ENCODE peak calls at places on chromosomes 5 and 9, in six cellular contexts. U, L, A, S, V and O are unnamed samples. For H3K4me1 and H3K9me3, the result is how much of the 10 kb centered on the place peaks cover.

GRCh38 chr5:68033961-68034581 is 181.5 kb upstream of the PIK3R1 start:
- DNase-seq in U (peak), S (no peak), L (no peak), V (no peak), A (no peak), O (no peak)

GRCh38 chr9:122179690-122180074 is 20.0 kb downstream of the MORN5 start:
- DNase-seq in V (no peak), L (no peak), A (no peak), S (no peak), U (no peak), O (no peak)

GRCh38 chr5:178640331-178641045 is 13.6 kb upstream of the CLK4 start:
- DNase-seq in L (no peak), V (no peak), A (no peak), S (no peak), U (no peak), O (no peak)

GRCh38 chr5:125725686-125726085 is 697.5 kb upstream of the GRAMD2B start:
- DNase-seq in S (no peak), L (no peak), A (no peak), U (no peak), V (no peak), O (no peak)

GRCh38 chr9:115234094-115234493 is 116.1 kb upstream of the TNC start:
- DNase-seq in S (no peak), A (no peak), V (no peak), U (no peak), L (no peak), O (no peak)

GRCh38 chr9:121972501-121972981 is 120.6 kb downstream of the TTLL11 start:
- DNase-seq in L (no peak), V (no peak), A (no peak), S (peak), U (no peak), O (no peak)

GRCh38 chr9:34957492-34958410 is at the start of gene PHF24:
- DNase-seq in U (no peak), S (no peak), L (peak), A (peak), V (peak), O (no peak)

GRCh38 chr5:132425009-132425937 is 55.8 kb downstream of the SLC22A5 start:
- DNase-seq in U (no peak), S (no peak), A (peak), L (no peak), V (no peak), O (no peak)

GRCh38 chr9:129487658-129488483 is 133.0 kb downstream of the C9orf50 start:
- DNase-seq in L (peak), U (peak), S (no peak), A (no peak), V (no peak), O (no peak)

GRCh38 chr9:93254806-93255519 is 71.0 kb downstream of the WNK2 start:
- DNase-seq in L (no peak), S (peak), A (peak), V (no peak), U (no peak), O (no peak)

GRCh38 chr5:137506296-137506695 is 7.2 kb upstream of the SPOCK1 start:
- DNase-seq in S (no peak), V (no peak), A (no peak), L (peak), U (no peak), O (no peak)

GRCh38 chr5:44385236-44385940 is 3.8 kb downstream of the FGF10 start:
- DNase-seq in S (no peak), A (no peak), U (no peak), V (no peak), L (no peak), O (no peak)

GRCh38 chr5:124655211-124655880 is 91.1 kb downstream of the ZNF608 start:
- DNase-seq in A (no peak), V (no peak), U (no peak), S (no peak), L (no peak), O (no peak)

GRCh38 chr9:89874351-89875321 is 269.8 kb downstream of the GADD45G start:
- DNase-seq in V (no peak), A (no peak), L (peak), S (peak), U (peak), O (no peak)

GRCh38 chr5:78288246-78288645 is 6.3 kb downstream of the AP3B1 start:
- DNase-seq in A (no peak), L (no peak), S (no peak), V (no peak), U (no peak), O (no peak)

GRCh38 chr5:142931896-142932686 is 161.9 kb downstream of the ARHGAP26 start:
- DNase-seq in V (no peak), S (no peak), A (no peak), L (no peak), U (peak), O (no peak)

GRCh38 chr5:131068893-131069643 is 96.0 kb downstream of the HINT1 start:
- DNase-seq in A (peak), U (no peak), V (no peak), S (no peak), L (no peak), O (no peak)

GRCh38 chr5:13783731-13784130 is 160.8 kb downstream of the DNAH5 start:
- DNase-seq in U (no peak), L (no peak), S (no peak), V (no peak), A (no peak), O (no peak)

GRCh38 chr9:117744856-117745389 is 40.7 kb downstream of the TLR4 start:
- DNase-seq in V (peak), U (peak), L (peak), A (no peak), S (peak), O (no peak)

GRCh38 chr5:134506054-134507039 is 19.1 kb upstream of the JADE2 start:
- DNase-seq in L (peak), U (peak), A (no peak), S (peak), V (no peak), O (no peak)

GRCh38 chr9:115777610-115778009 is 376.0 kb upstream of the PAPPA start:
- DNase-seq in V (no peak), A (no peak), U (no peak), L (no peak), S (no peak), O (no peak)

GRCh38 chr9:95127249-95128176 is 190.0 kb downstream of the FANCC start:
- DNase-seq in S (peak), L (peak), A (peak), V (peak), U (peak), O (peak)

GRCh38 chr9:112051812-112052211 is 123.3 kb downstream of the SUSD1 start:
- DNase-seq in L (no peak), A (no peak), V (no peak), S (no peak), U (no peak), O (no peak)

GRCh38 chr5:69367697-69368279 is 1.5 kb downstream of the AK6 start:
- DNase-seq in L (no peak), S (no peak), A (no peak), U (no peak), V (no peak), O (no peak)

GRCh38 chr9:84939766-84940165 is 270.2 kb downstream of the NTRK2 start:
- DNase-seq in V (no peak), A (no peak), S (no peak), L (no peak), U (no peak), O (no peak)

GRCh38 chr9:122875523-122875922 is 29.6 kb downstream of the RC3H2 start:
- DNase-seq in S (no peak), A (no peak), L (no peak), U (no peak), V (no peak), O (no peak)

GRCh38 chr5:81235287-81236072 is 2.4 kb downstream of the CKMT2 start:
- DNase-seq in A (no peak), U (peak), S (no peak), L (no peak), V (no peak), O (no peak)

GRCh38 chr5:39947657-39948056 is 522.9 kb upstream of the DAB2 start:
- DNase-seq in L (no peak), S (no peak), A (no peak), U (no peak), V (no peak), O (no peak)

GRCh38 chr5:35316611-35317307 is 86.5 kb upstream of the PRLR start:
- DNase-seq in A (no peak), L (no peak), U (no peak), V (no peak), S (no peak), O (no peak)

GRCh38 chr9:100058699-100059579 is 39.9 kb downstream of the ERP44 start:
- DNase-seq in A (no peak), L (no peak), S (no peak), U (no peak), V (no peak), O (no peak)

GRCh38 chr5:151012857-151013256 is 7.5 kb upstream of the GPX3 start:
- DNase-seq in V (no peak), A (no peak), S (no peak), L (no peak), U (no peak), O (no peak)

GRCh38 chr5:95942414-95942813 is 19.2 kb downstream of the ELL2 start:
- DNase-seq in L (no peak), V (no peak), S (no peak), A (no peak), U (no peak), O (no peak)

GRCh38 chr5:29218829-29219228 is 1974.7 kb upstream of the CDH6 start:
- DNase-seq in L (no peak), A (no peak), U (no peak), S (no peak), V (no peak), O (no peak)

GRCh38 chr5:131305906-131306305 is 42.1 kb downstream of the CDC42SE2 start:
- DNase-seq in L (no peak), U (no peak), S (no peak), A (no peak), V (no peak), O (no peak)

GRCh38 chr5:177241768-177242167 is 61.8 kb downstream of the RAB24 start:
- DNase-seq in U (no peak), L (no peak), S (no peak), A (no peak), V (no peak), O (no peak)

GRCh38 chr9:136220017-136220729 is 15.2 kb upstream of the LHX3 start:
- DNase-seq in U (no peak), V (no peak), S (no peak), L (no peak), A (no peak), O (no peak)

GRCh38 chr5:135457424-135458071 is 5.4 kb upstream of the TIFAB start:
- DNase-seq in L (peak), S (peak), U (peak), V (peak), A (peak), O (peak)

GRCh38 chr5:19638461-19638860 is 349.5 kb downstream of the CDH18 start:
- DNase-seq in V (no peak), A (no peak), U (no peak), L (no peak), S (no peak), O (no peak)

GRCh38 chr5:80002677-80003076 is 11.6 kb upstream of the MTX3 start:
- DNase-seq in V (no peak), U (no peak), L (no peak), S (no peak), A (no peak), O (no peak)
- H3K4me1 ChIP-seq in V (under half), U (under half), L (under half), S (under half), A (under half), O (under half)

DNA sequence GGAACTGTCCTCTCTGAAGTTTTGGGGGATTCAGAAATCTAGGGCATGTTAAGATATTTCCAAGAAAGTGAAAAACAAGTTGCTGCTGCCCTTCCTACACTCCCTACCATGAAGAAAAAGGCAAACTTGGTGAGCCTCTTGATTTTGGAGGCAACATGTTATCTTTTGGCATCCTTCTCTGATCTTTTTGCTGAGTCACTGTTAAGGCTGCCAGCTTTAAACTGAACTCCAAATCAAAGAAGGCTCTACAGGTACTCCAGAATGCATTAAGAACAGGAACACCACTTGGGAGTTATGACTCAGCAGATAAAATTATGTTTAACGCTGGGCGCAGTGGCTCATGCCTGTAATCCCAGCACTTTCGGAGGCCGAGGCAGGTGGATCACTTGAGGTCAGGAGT is 24.0 kb downstream of the PCDHB15 start:
- DNase-seq in A (no peak), L (no peak), U (no peak), V (no peak), S (no peak), O (no peak)
- H3K9me3 ChIP-seq in A (under half), L (under half), U (under half), V (under half), S (half or more), O (under half)

GRCh38 chr5:61808884-61809283 is 476.8 kb downstream of the ZSWIM6 start:
- DNase-seq in S (no peak), V (no peak), U (no peak), L (no peak), A (no peak), O (no peak)
- H3K4me1 ChIP-seq in S (under half), V (under half), U (under half), L (under half), A (under half), O (under half)

GRCh38 chr9:82570226-82570625 is 492.7 kb downstream of the RASEF start:
- DNase-seq in S (no peak), A (no peak), V (no peak), U (no peak), L (no peak), O (no peak)

GRCh38 chr9:82571540-82571939 is 491.4 kb downstream of the RASEF start:
- DNase-seq in U (no peak), L (no peak), V (no peak), A (no peak), S (no peak), O (no peak)

GRCh38 chr9:82574911-82575310 is 488.0 kb downstream of the RASEF start:
- DNase-seq in L (no peak), A (no peak), V (no peak), S (no peak), U (no peak), O (no peak)
- H3K9me3 ChIP-seq in L (under half), A (under half), V (under half), S (under half), U (under half), O (under half)

GRCh38 chr9:72454871-72455471 is 66.4 kb upstream of the TMC1 start:
- DNase-seq in L (peak), A (no peak), U (no peak), V (peak), S (no peak), O (no peak)

GRCh38 chr9:72459308-72459707 is 62.1 kb upstream of the TMC1 start:
- DNase-seq in S (no peak), U (no peak), L (no peak), A (no peak), V (no peak), O (no peak)

GRCh38 chr9:72460342-72461312 is 60.8 kb upstream of the TMC1 start:
- DNase-seq in L (no peak), U (no peak), V (no peak), A (no peak), S (no peak), O (no peak)

GRCh38 chr9:72457366-72457765 is 64.0 kb upstream of the TMC1 start:
- DNase-seq in S (no peak), V (no peak), A (no peak), L (no peak), U (no peak), O (no peak)

GRCh38 chr9:72458153-72458552 is 63.3 kb upstream of the TMC1 start:
- DNase-seq in V (no peak), A (no peak), L (no peak), U (no peak), S (no peak), O (no peak)
- H3K4me1 ChIP-seq in V (under half), A (under half), L (under half), U (under half), S (under half), O (under half)

GRCh38 chr9:108397286-108397685 is 458.5 kb downstream of the ACTL7B start:
- DNase-seq in V (no peak), S (no peak), L (no peak), U (no peak), A (no peak), O (no peak)

GRCh38 chr9:108400267-108400666 is 455.5 kb downstream of the ACTL7B start:
- DNase-seq in A (no peak), V (no peak), S (no peak), L (no peak), U (no peak), O (no peak)

GRCh38 chr9:108396193-108396592 is 459.6 kb downstream of the ACTL7B start:
- DNase-seq in S (no peak), U (no peak), L (no peak), A (no peak), V (no peak), O (no peak)

GRCh38 chr9:108394726-108395125 is 461.1 kb downstream of the ACTL7B start:
- DNase-seq in A (no peak), L (no peak), U (no peak), V (no peak), S (no peak), O (no peak)

DNA sequence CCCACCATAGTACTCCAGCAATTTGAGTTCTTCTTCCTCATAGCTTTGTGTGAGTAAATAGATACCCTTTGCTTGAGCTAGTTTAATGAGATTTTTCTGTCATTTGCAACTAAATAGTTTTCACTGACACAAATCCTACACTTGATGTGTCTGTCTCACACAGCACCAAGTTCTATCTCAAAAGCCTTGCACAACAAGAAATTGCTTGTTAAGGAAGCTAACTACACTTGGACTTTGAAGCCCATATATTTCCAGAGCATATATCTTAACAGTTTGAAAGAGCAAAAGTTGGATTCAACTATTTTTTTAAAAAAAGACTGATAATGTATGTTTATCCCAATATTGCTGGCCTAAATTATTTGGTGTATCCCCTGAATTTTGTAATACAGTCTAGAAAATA is 459.2 kb downstream of the ACTL7B start:
- DNase-seq in U (no peak), S (no peak), V (no peak), A (no peak), L (no peak), O (no peak)
- H3K9me3 ChIP-seq in U (under half), S (under half), V (under half), A (under half), L (under half), O (under half)

DNA sequence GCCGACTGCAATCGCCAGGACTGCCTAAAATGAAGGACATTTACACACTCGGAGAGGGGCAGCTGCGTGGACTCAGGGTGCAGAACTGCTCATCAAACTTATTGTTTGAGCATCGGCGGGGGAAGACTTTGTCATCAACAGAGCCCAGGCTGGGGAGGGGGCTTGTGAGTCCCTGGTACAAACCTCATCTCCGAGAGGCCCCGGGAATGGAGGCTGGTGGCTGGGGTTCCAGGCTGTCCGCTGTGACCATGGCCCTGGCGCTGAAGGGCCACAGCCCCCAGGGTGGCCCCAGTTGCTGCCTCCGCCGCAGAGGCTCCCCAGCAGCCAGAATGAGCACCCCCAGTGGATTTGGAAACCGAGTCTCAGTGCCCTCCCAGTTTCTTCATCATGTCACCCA is 46.1 kb upstream of the RNU6ATAC start:
- DNase-seq in U (peak), V (no peak), A (peak), L (no peak), S (peak), O (no peak)
- H3K4me1 ChIP-seq in U (under half), V (under half), A (under half), L (under half), S (under half), O (under half)

GRCh38 chr9:88045686-88046085 is 71.4 kb upstream of the CDK20 start:
- DNase-seq in S (no peak), L (no peak), A (no peak), U (no peak), V (no peak), O (no peak)
- H3K9me3 ChIP-seq in S (under half), L (under half), A (under half), U (under half), V (under half), O (under half)

DNA sequence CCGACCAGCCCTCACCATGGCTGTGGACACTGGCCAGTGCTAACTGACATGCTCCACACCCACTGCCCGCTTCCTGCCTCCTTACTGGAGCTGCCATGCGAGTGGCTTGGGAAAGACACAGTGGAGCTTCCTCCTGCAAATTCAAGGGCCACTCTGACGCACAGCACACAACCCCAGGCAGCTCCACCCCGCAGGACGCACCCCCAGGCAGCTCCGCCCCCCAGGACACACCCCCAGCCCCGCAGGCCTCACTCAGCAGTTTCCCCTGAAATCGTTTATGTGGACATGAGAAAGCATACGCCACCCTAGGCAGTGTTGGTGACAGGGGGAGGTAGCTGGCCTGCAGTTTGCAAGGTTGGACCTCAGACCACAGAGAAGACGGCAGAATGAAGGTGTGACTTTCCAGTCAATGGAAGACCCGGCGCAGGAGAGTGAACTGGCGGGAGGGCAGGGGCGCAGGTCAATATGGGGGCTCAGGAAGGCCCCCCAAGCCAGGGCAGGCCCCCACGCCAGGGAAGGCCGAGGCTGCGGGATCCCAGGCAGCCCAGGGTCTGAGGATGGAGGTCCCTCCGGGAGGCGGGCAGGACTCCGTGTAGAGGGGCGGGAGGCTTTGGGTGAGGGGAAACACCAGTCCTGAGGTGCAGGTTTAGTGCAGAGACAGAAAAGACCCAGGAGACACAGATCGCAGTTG is 21.6 kb downstream of the LPCAT1 start:
- DNase-seq in U (peak), A (peak), S (peak), V (no peak), L (no peak), O (no peak)
- H3K4me1 ChIP-seq in U (under half), A (under half), S (half or more), V (under half), L (under half), O (under half)

GRCh38 chr5:153135416-153135815 is 355.1 kb upstream of the GRIA1 start:
- DNase-seq in A (no peak), L (no peak), V (no peak), U (no peak), S (no peak), O (no peak)
- H3K9me3 ChIP-seq in A (under half), L (under half), V (under half), U (under half), S (under half), O (under half)